ENCODE peak calls at places on chromosomes 2 and 18, in six cellular contexts. One of them, this sample, is unnamed.
A peak's percentile ranks its signal among the peaks of the same experiment; 100 is the strongest.

GRCh38 chr2:231923951-231924888 is 2.0 kb downstream of the NPPC start:
- DNase-seq in HepG2: no peak
- DNase-seq in CD8-positive, alpha-beta T cell: no peak
- DNase-seq in left ventricle myocardium inferior: peak; percentile 8
- DNase-seq in fibroblast of mammary gland: no peak
- DNase-seq in GM12865: no peak
- DNase-seq in this sample: no peak

GRCh38 chr2:106108351-106108750 is 85.8 kb downstream of the UXS1 start:
- DNase-seq in HepG2: no peak
- DNase-seq in CD8-positive, alpha-beta T cell: no peak
- DNase-seq in left ventricle myocardium inferior: no peak
- DNase-seq in fibroblast of mammary gland: peak; percentile 21
- DNase-seq in GM12865: no peak
- DNase-seq in this sample: peak; percentile 61

GRCh38 chr2:189261431-189261841 is 81.9 kb upstream of the COL5A2 start:
- DNase-seq in HepG2: no peak
- DNase-seq in CD8-positive, alpha-beta T cell: no peak
- DNase-seq in left ventricle myocardium inferior: no peak
- DNase-seq in fibroblast of mammary gland: peak; percentile 93
- DNase-seq in GM12865: no peak
- DNase-seq in this sample: peak; percentile 67

GRCh38 chr2:110101911-110102774 is 13.5 kb downstream of the MALL start:
- DNase-seq in HepG2: no peak
- DNase-seq in CD8-positive, alpha-beta T cell: no peak
- DNase-seq in left ventricle myocardium inferior: no peak
- DNase-seq in fibroblast of mammary gland: peak; percentile 62
- DNase-seq in GM12865: no peak
- DNase-seq in this sample: peak; percentile 30

GRCh38 chr2:182301093-182301492 is 125.7 kb downstream of the PDE1A start:
- DNase-seq in HepG2: no peak
- DNase-seq in CD8-positive, alpha-beta T cell: no peak
- DNase-seq in left ventricle myocardium inferior: no peak
- DNase-seq in fibroblast of mammary gland: peak; percentile 57
- DNase-seq in GM12865: no peak
- DNase-seq in this sample: peak; percentile 1

GRCh38 chr2:240129311-240129710 is 6.8 kb downstream of the COPS9 start:
- DNase-seq in HepG2: no peak
- DNase-seq in CD8-positive, alpha-beta T cell: no peak
- DNase-seq in left ventricle myocardium inferior: no peak
- DNase-seq in fibroblast of mammary gland: no peak
- DNase-seq in GM12865: no peak
- DNase-seq in this sample: no peak

GRCh38 chr2:188997276-188997675 is 23.1 kb downstream of the COL3A1 start:
- DNase-seq in HepG2: no peak
- DNase-seq in CD8-positive, alpha-beta T cell: no peak
- DNase-seq in left ventricle myocardium inferior: no peak
- DNase-seq in fibroblast of mammary gland: peak; percentile 38
- DNase-seq in GM12865: no peak
- DNase-seq in this sample: no peak

GRCh38 chr2:9139491-9140443 is 66.8 kb upstream of the ASAP2 start:
- DNase-seq in HepG2: peak; percentile 52
- DNase-seq in CD8-positive, alpha-beta T cell: peak; percentile 42
- DNase-seq in left ventricle myocardium inferior: peak; percentile 76
- DNase-seq in fibroblast of mammary gland: peak; percentile 58
- DNase-seq in GM12865: peak; percentile 64
- DNase-seq in this sample: peak; percentile 81

GRCh38 chr18:12271376-12272235 is 17.4 kb downstream of the CIDEA start:
- DNase-seq in HepG2: peak; percentile 68
- DNase-seq in CD8-positive, alpha-beta T cell: peak; percentile 29
- DNase-seq in left ventricle myocardium inferior: peak; percentile 70
- DNase-seq in fibroblast of mammary gland: peak; percentile 76
- DNase-seq in GM12865: peak; percentile 70
- DNase-seq in this sample: peak; percentile 68

GRCh38 chr2:47631840-47632398 is 151.0 kb upstream of the MSH6 start:
- DNase-seq in HepG2: no peak
- DNase-seq in CD8-positive, alpha-beta T cell: no peak
- DNase-seq in left ventricle myocardium inferior: no peak
- DNase-seq in fibroblast of mammary gland: peak; percentile 68
- DNase-seq in GM12865: no peak
- DNase-seq in this sample: peak; percentile 73

GRCh38 chr18:68399721-68400120 is 315.2 kb downstream of the TMX3 start:
- DNase-seq in HepG2: no peak
- DNase-seq in CD8-positive, alpha-beta T cell: no peak
- DNase-seq in left ventricle myocardium inferior: no peak
- DNase-seq in fibroblast of mammary gland: no peak
- DNase-seq in GM12865: no peak
- DNase-seq in this sample: no peak

GRCh38 chr2:68721482-68722071 is 13.0 kb upstream of the ARHGAP25 start:
- DNase-seq in HepG2: no peak
- DNase-seq in CD8-positive, alpha-beta T cell: peak; percentile 35
- DNase-seq in left ventricle myocardium inferior: no peak
- DNase-seq in fibroblast of mammary gland: no peak
- DNase-seq in GM12865: peak; percentile 71
- DNase-seq in this sample: no peak

GRCh38 chr2:234488913-234489451 is 7.9 kb downstream of the ARL4C start:
- DNase-seq in HepG2: no peak
- DNase-seq in CD8-positive, alpha-beta T cell: peak; percentile 89
- DNase-seq in left ventricle myocardium inferior: no peak
- DNase-seq in fibroblast of mammary gland: no peak
- DNase-seq in GM12865: peak; percentile 89
- DNase-seq in this sample: no peak

GRCh38 chr2:60100034-60100433 is 453.4 kb downstream of the BCL11A start:
- DNase-seq in HepG2: no peak
- DNase-seq in CD8-positive, alpha-beta T cell: no peak
- DNase-seq in left ventricle myocardium inferior: no peak
- DNase-seq in fibroblast of mammary gland: no peak
- DNase-seq in GM12865: no peak
- DNase-seq in this sample: no peak

GRCh38 chr2:142037744-142038143 is 93.1 kb downstream of the LRP1B start:
- DNase-seq in HepG2: no peak
- DNase-seq in CD8-positive, alpha-beta T cell: no peak
- DNase-seq in left ventricle myocardium inferior: no peak
- DNase-seq in fibroblast of mammary gland: no peak
- DNase-seq in GM12865: no peak
- DNase-seq in this sample: peak; percentile 50

GRCh38 chr18:62555135-62555534 is 32.3 kb downstream of the ZCCHC2 start:
- DNase-seq in HepG2: no peak
- DNase-seq in CD8-positive, alpha-beta T cell: no peak
- DNase-seq in left ventricle myocardium inferior: no peak
- DNase-seq in fibroblast of mammary gland: peak; percentile 72
- DNase-seq in GM12865: no peak
- DNase-seq in this sample: peak; percentile 62

GRCh38 chr2:162300271-162300670 is 18.2 kb downstream of the IFIH1 start:
- DNase-seq in HepG2: no peak
- DNase-seq in CD8-positive, alpha-beta T cell: no peak
- DNase-seq in left ventricle myocardium inferior: no peak
- DNase-seq in fibroblast of mammary gland: peak; percentile 35
- DNase-seq in GM12865: no peak
- DNase-seq in this sample: peak; percentile 25

GRCh38 chr2:60675309-60675708 is 80.8 kb upstream of the PAPOLG start:
- DNase-seq in HepG2: no peak
- DNase-seq in CD8-positive, alpha-beta T cell: no peak
- DNase-seq in left ventricle myocardium inferior: no peak
- DNase-seq in fibroblast of mammary gland: no peak
- DNase-seq in GM12865: no peak
- DNase-seq in this sample: no peak

GRCh38 chr2:238978507-238978906 is 130.6 kb downstream of the TWIST2 start:
- DNase-seq in HepG2: no peak
- DNase-seq in CD8-positive, alpha-beta T cell: no peak
- DNase-seq in left ventricle myocardium inferior: no peak
- DNase-seq in fibroblast of mammary gland: no peak
- DNase-seq in GM12865: no peak
- DNase-seq in this sample: no peak

GRCh38 chr18:36688020-36688965 is 140.5 kb downstream of the TPGS2 start:
- DNase-seq in HepG2: peak; percentile 52
- DNase-seq in CD8-positive, alpha-beta T cell: peak; percentile 26
- DNase-seq in left ventricle myocardium inferior: no peak
- DNase-seq in fibroblast of mammary gland: peak; percentile 75
- DNase-seq in GM12865: peak; percentile 73
- DNase-seq in this sample: peak; percentile 53

GRCh38 chr2:128420131-128420530 is 101.5 kb upstream of the HS6ST1 start:
- DNase-seq in HepG2: no peak
- DNase-seq in CD8-positive, alpha-beta T cell: no peak
- DNase-seq in left ventricle myocardium inferior: no peak
- DNase-seq in fibroblast of mammary gland: no peak
- DNase-seq in GM12865: no peak
- DNase-seq in this sample: no peak

GRCh38 chr18:4871197-4871596 is 325.9 kb downstream of the AKAIN1 start:
- DNase-seq in HepG2: no peak
- DNase-seq in CD8-positive, alpha-beta T cell: no peak
- DNase-seq in left ventricle myocardium inferior: no peak
- DNase-seq in fibroblast of mammary gland: no peak
- DNase-seq in GM12865: no peak
- DNase-seq in this sample: no peak

DNA sequence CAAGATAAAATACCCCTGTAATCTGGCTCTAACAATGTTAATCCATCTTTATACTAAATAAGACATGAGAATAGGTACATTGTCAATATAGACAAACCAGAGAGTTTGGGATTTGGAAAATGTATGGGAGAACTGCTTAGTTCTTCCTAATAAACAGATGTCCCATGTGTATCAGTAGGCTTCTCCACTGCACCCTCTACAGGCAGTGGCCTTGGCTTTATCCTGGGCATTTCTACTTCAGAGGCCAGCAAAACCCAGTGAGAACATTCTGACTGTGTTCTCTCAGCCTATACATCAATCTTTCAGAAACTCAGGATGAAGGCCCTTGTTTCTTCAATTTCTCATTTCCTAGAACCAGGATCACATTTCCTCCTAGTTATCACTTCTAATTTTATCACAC is 1167.5 kb upstream of the ACVR2A start:
- DNase-seq in HepG2: peak; percentile 6
- DNase-seq in CD8-positive, alpha-beta T cell: no peak
- DNase-seq in left ventricle myocardium inferior: no peak
- DNase-seq in fibroblast of mammary gland: peak; percentile 4
- DNase-seq in GM12865: no peak
- DNase-seq in this sample: peak; percentile 17
- TF ChIP-seq CTCF in HepG2: peak; percentile 17
- TF ChIP-seq CTCF in CD8-positive, alpha-beta T cell: no peak
- TF ChIP-seq CTCF in left ventricle myocardium inferior: no peak
- TF ChIP-seq CTCF in fibroblast of mammary gland: peak; percentile 30
- TF ChIP-seq CTCF in GM12865: no peak
- TF ChIP-seq CTCF in this sample: peak; percentile 26

DNA sequence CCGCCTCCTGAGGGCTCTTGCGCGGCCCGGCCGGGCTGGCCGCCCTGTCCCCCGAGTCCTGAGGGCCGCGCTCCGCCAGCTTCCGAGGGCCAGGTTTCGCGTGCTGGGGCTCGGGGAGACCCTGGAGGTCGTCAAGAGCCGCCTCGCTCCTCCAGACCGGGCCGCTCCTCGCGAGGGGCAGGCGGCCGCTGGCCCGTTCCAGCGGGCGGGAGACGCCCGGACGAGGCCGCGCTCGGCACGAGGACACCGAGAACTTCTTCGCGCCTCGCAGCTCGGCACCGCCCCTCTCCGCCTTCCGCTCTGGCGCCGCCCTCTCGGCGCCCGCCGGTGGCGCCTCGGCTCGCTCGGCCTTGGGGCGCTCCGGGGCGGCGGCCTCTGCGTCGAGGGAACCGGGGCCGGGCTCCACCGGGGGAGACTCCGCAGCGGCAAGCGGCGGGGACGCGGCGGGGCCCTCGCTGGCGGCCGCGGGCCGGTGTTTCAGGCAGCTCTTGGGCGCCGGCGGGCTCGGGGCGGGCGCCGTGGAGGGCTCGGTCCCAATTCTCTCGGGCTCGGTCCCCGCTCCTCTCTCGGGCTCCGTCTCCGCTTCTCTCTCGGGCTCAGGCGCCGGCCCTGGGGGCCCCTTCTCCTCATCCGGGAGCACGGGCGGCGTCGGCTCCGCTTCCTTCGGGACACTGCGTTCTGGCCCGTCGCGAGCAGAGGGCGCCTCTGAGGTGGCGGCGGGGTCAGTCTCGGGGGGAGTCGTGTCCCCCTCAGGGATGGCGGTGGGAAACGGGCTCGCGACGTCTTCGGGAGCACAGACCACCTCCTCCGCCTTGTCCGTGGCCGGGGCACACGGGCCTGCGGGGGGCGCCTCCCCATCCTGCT is 91.6 kb upstream of the MGAT4A start:
- DNase-seq in HepG2: no peak
- DNase-seq in CD8-positive, alpha-beta T cell: peak; percentile 58
- DNase-seq in left ventricle myocardium inferior: peak; percentile 71
- DNase-seq in fibroblast of mammary gland: no peak
- DNase-seq in GM12865: no peak
- DNase-seq in this sample: peak; percentile 51
- H3K4me3 ChIP-seq in HepG2: no peak overlapping the region
- H3K4me3 ChIP-seq in CD8-positive, alpha-beta T cell: peak overlapping the region; percentile 50
- H3K4me3 ChIP-seq in left ventricle myocardium inferior: peak overlapping the region; percentile 70
- H3K4me3 ChIP-seq in fibroblast of mammary gland: no peak overlapping the region
- H3K4me3 ChIP-seq in GM12865: no peak overlapping the region
- H3K4me3 ChIP-seq in this sample: no peak overlapping the region

GRCh38 chr2:82494744-82495143 is 1964.3 kb downstream of the SUCLG1 start:
- DNase-seq in HepG2: no peak
- DNase-seq in CD8-positive, alpha-beta T cell: no peak
- DNase-seq in left ventricle myocardium inferior: no peak
- DNase-seq in fibroblast of mammary gland: no peak
- DNase-seq in GM12865: no peak
- DNase-seq in this sample: no peak

GRCh38 chr2:82501217-82501616 is 1957.9 kb downstream of the SUCLG1 start:
- DNase-seq in HepG2: no peak
- DNase-seq in CD8-positive, alpha-beta T cell: no peak
- DNase-seq in left ventricle myocardium inferior: no peak
- DNase-seq in fibroblast of mammary gland: no peak
- DNase-seq in GM12865: no peak
- DNase-seq in this sample: no peak

DNA sequence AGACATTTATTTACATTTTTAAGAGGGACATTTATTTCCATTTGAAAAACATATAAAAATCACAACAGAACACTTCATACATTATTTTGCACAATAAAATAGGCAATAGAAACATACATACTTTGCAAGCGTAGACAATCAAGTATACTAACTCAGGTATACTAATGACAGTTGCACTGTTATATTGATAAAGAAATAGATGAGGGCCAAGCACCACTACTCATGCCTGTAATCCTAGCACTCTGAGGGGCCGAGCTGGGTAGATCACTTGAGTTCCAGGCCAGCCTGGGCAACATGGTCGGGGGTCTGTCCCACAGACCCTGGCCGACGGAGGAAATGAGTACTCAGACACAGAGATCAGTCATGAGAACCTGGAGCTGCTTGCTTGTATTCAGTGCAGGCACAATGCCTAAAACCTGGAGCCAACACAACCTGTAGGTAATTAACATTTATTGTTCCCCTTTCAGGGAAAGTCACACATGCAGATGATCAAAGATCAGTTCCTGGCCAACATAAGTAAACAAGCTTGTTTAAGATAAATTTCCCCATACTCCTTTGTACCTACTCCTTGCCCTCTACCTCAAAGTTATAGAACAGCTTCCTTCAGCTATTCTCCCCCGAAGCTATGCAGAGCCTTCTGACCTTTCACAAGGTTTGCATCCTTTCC is 1960.2 kb downstream of the SUCLG1 start:
- DNase-seq in HepG2: no peak
- DNase-seq in CD8-positive, alpha-beta T cell: no peak
- DNase-seq in left ventricle myocardium inferior: no peak
- DNase-seq in fibroblast of mammary gland: no peak
- DNase-seq in GM12865: no peak
- DNase-seq in this sample: no peak
- TF ChIP-seq CTCF in HepG2: no peak
- TF ChIP-seq CTCF in CD8-positive, alpha-beta T cell: no peak
- TF ChIP-seq CTCF in left ventricle myocardium inferior: no peak
- TF ChIP-seq CTCF in fibroblast of mammary gland: no peak
- TF ChIP-seq CTCF in GM12865: no peak
- TF ChIP-seq CTCF in this sample: no peak

GRCh38 chr2:75870133-75870532 is 159.4 kb upstream of the GCFC2 start:
- DNase-seq in HepG2: no peak
- DNase-seq in CD8-positive, alpha-beta T cell: no peak
- DNase-seq in left ventricle myocardium inferior: no peak
- DNase-seq in fibroblast of mammary gland: no peak
- DNase-seq in GM12865: no peak
- DNase-seq in this sample: no peak
- H3K4me3 ChIP-seq in HepG2: no peak overlapping the region
- H3K4me3 ChIP-seq in CD8-positive, alpha-beta T cell: no peak overlapping the region
- H3K4me3 ChIP-seq in left ventricle myocardium inferior: no peak overlapping the region
- H3K4me3 ChIP-seq in fibroblast of mammary gland: no peak overlapping the region
- H3K4me3 ChIP-seq in GM12865: no peak overlapping the region
- H3K4me3 ChIP-seq in this sample: no peak overlapping the region

This sample was measured in foreskin fibroblast.